ENCODE peak calls at places on chromosomes 1 and 21, in eight cellular contexts. One of them, this sample, is unnamed. For H3K9me3, the result is how much of the 10 kb centered on the place peaks cover.

GRCh38 chr1:244224487-244225430 is 173.7 kb downstream of the ZBTB18 start:
- DNase-seq in uterus: no peak
- DNase-seq in CD8-positive, alpha-beta T cell: no peak
- DNase-seq in kidney: no peak
- DNase-seq in heart right ventricle: peak
- DNase-seq in heart left ventricle: peak
- DNase-seq in astrocyte: no peak
- DNase-seq in right cardiac atrium: peak
- DNase-seq in this sample: no peak

GRCh38 chr1:232066521-232066920 is 439.9 kb downstream of the DISC1 start:
- DNase-seq in uterus: no peak
- DNase-seq in CD8-positive, alpha-beta T cell: no peak
- DNase-seq in kidney: no peak
- DNase-seq in heart right ventricle: no peak
- DNase-seq in heart left ventricle: no peak
- DNase-seq in astrocyte: no peak
- DNase-seq in right cardiac atrium: no peak
- DNase-seq in this sample: no peak

GRCh38 chr1:219189021-219189824 is 15.5 kb downstream of the LYPLAL1 start:
- DNase-seq in uterus: no peak
- DNase-seq in CD8-positive, alpha-beta T cell: no peak
- DNase-seq in kidney: no peak
- DNase-seq in heart right ventricle: no peak
- DNase-seq in heart left ventricle: no peak
- DNase-seq in astrocyte: peak
- DNase-seq in right cardiac atrium: no peak
- DNase-seq in this sample: no peak

GRCh38 chr1:241531195-241532172 is 694 bp upstream of the KMO start:
- DNase-seq in uterus: no peak
- DNase-seq in CD8-positive, alpha-beta T cell: no peak
- DNase-seq in kidney: no peak
- DNase-seq in heart right ventricle: no peak
- DNase-seq in heart left ventricle: no peak
- DNase-seq in astrocyte: peak
- DNase-seq in right cardiac atrium: no peak
- DNase-seq in this sample: peak

GRCh38 chr1:150017206-150017750 is 6.8 kb upstream of the OTUD7B start:
- DNase-seq in uterus: no peak
- DNase-seq in CD8-positive, alpha-beta T cell: no peak
- DNase-seq in kidney: no peak
- DNase-seq in heart right ventricle: no peak
- DNase-seq in heart left ventricle: no peak
- DNase-seq in astrocyte: no peak
- DNase-seq in right cardiac atrium: no peak
- DNase-seq in this sample: peak

GRCh38 chr1:61976566-61976965 is 218.1 kb upstream of the L1TD1 start:
- DNase-seq in uterus: no peak
- DNase-seq in CD8-positive, alpha-beta T cell: no peak
- DNase-seq in kidney: no peak
- DNase-seq in heart right ventricle: no peak
- DNase-seq in heart left ventricle: no peak
- DNase-seq in astrocyte: no peak
- DNase-seq in right cardiac atrium: no peak
- DNase-seq in this sample: no peak

GRCh38 chr1:210937846-210938245 is 196.1 kb downstream of the KCNH1 start:
- DNase-seq in uterus: no peak
- DNase-seq in CD8-positive, alpha-beta T cell: no peak
- DNase-seq in kidney: no peak
- DNase-seq in heart right ventricle: no peak
- DNase-seq in heart left ventricle: no peak
- DNase-seq in astrocyte: peak
- DNase-seq in right cardiac atrium: no peak
- DNase-seq in this sample: no peak

GRCh38 chr21:40575983-40576382 is 271.0 kb downstream of the DSCAM start:
- DNase-seq in uterus: no peak
- DNase-seq in CD8-positive, alpha-beta T cell: no peak
- DNase-seq in kidney: no peak
- DNase-seq in heart right ventricle: no peak
- DNase-seq in heart left ventricle: no peak
- DNase-seq in astrocyte: no peak
- DNase-seq in right cardiac atrium: no peak
- DNase-seq in this sample: no peak

GRCh38 chr1:175822575-175822974 is 79.2 kb upstream of the TNR start:
- DNase-seq in uterus: no peak
- DNase-seq in CD8-positive, alpha-beta T cell: no peak
- DNase-seq in kidney: no peak
- DNase-seq in heart right ventricle: no peak
- DNase-seq in heart left ventricle: no peak
- DNase-seq in astrocyte: peak
- DNase-seq in right cardiac atrium: no peak
- DNase-seq in this sample: no peak

GRCh38 chr1:234628099-234628498 is 18.1 kb upstream of the IRF2BP2 start:
- DNase-seq in uterus: no peak
- DNase-seq in CD8-positive, alpha-beta T cell: no peak
- DNase-seq in kidney: no peak
- DNase-seq in heart right ventricle: no peak
- DNase-seq in heart left ventricle: no peak
- DNase-seq in astrocyte: peak
- DNase-seq in right cardiac atrium: no peak
- DNase-seq in this sample: no peak

GRCh38 chr1:174556392-174556791 is 108.6 kb downstream of the GPR52 start:
- DNase-seq in uterus: no peak
- DNase-seq in CD8-positive, alpha-beta T cell: no peak
- DNase-seq in kidney: no peak
- DNase-seq in heart right ventricle: no peak
- DNase-seq in heart left ventricle: no peak
- DNase-seq in astrocyte: no peak
- DNase-seq in right cardiac atrium: no peak
- DNase-seq in this sample: no peak

GRCh38 chr1:201781447-201781846 is 47.5 kb upstream of the IPO9 start:
- DNase-seq in uterus: no peak
- DNase-seq in CD8-positive, alpha-beta T cell: no peak
- DNase-seq in kidney: no peak
- DNase-seq in heart right ventricle: no peak
- DNase-seq in heart left ventricle: no peak
- DNase-seq in astrocyte: no peak
- DNase-seq in right cardiac atrium: no peak
- DNase-seq in this sample: no peak

GRCh38 chr1:31216016-31216415 is 23.7 kb downstream of the NKAIN1 start:
- DNase-seq in uterus: peak
- DNase-seq in CD8-positive, alpha-beta T cell: no peak
- DNase-seq in kidney: peak
- DNase-seq in heart right ventricle: peak
- DNase-seq in heart left ventricle: peak
- DNase-seq in astrocyte: peak
- DNase-seq in right cardiac atrium: peak
- DNase-seq in this sample: peak

GRCh38 chr1:200150721-200151120 is 123.2 kb downstream of the NR5A2 start:
- DNase-seq in uterus: no peak
- DNase-seq in CD8-positive, alpha-beta T cell: no peak
- DNase-seq in kidney: no peak
- DNase-seq in heart right ventricle: no peak
- DNase-seq in heart left ventricle: no peak
- DNase-seq in astrocyte: peak
- DNase-seq in right cardiac atrium: no peak
- DNase-seq in this sample: peak

GRCh38 chr1:16903054-16903453 is 7.3 kb downstream of the RNU1-2 start:
- DNase-seq in uterus: no peak
- DNase-seq in CD8-positive, alpha-beta T cell: no peak
- DNase-seq in kidney: no peak
- DNase-seq in heart right ventricle: no peak
- DNase-seq in heart left ventricle: no peak
- DNase-seq in astrocyte: peak
- DNase-seq in right cardiac atrium: no peak
- DNase-seq in this sample: no peak

GRCh38 chr1:205041998-205042910 is 758 bp upstream of the CNTN2 start:
- DNase-seq in uterus: no peak
- DNase-seq in CD8-positive, alpha-beta T cell: no peak
- DNase-seq in kidney: no peak
- DNase-seq in heart right ventricle: no peak
- DNase-seq in heart left ventricle: no peak
- DNase-seq in astrocyte: no peak
- DNase-seq in right cardiac atrium: no peak
- DNase-seq in this sample: no peak

DNA sequence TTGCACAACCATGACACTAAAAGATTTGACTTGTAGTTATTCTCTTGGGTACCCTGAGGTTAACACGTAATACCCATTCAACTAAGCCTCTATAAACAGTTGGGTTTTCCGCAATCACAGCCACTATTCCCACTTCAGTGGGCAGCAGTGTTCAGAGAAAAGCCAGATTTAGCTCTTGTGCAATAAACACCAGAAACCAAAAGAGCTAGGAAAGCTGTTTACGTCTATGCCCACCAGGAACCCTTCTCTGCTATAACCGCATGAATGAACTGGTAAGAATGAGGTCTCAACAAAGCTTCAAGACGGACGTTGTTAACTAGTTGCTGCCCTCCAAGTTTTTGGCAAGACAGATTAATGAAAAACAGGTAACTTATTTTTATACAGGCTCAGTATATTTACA is 101.3 kb downstream of the SLC45A1 start:
- DNase-seq in uterus: no peak
- DNase-seq in CD8-positive, alpha-beta T cell: no peak
- DNase-seq in kidney: no peak
- DNase-seq in heart right ventricle: no peak
- DNase-seq in heart left ventricle: no peak
- DNase-seq in astrocyte: no peak
- DNase-seq in right cardiac atrium: no peak
- DNase-seq in this sample: no peak
- H3K4me3 ChIP-seq in uterus: peak
- H3K4me3 ChIP-seq in CD8-positive, alpha-beta T cell: no peak
- H3K4me3 ChIP-seq in kidney: peak
- H3K4me3 ChIP-seq in heart right ventricle: peak
- H3K4me3 ChIP-seq in heart left ventricle: peak
- H3K4me3 ChIP-seq in astrocyte: no peak
- H3K4me3 ChIP-seq in right cardiac atrium: peak
- H3K4me3 ChIP-seq in this sample: no peak

GRCh38 chr1:13469343-13469742 is 44.5 kb downstream of the LRRC38 start:
- DNase-seq in uterus: no peak
- DNase-seq in CD8-positive, alpha-beta T cell: no peak
- DNase-seq in kidney: no peak
- DNase-seq in heart right ventricle: no peak
- DNase-seq in heart left ventricle: no peak
- DNase-seq in astrocyte: no peak
- DNase-seq in right cardiac atrium: no peak
- DNase-seq in this sample: peak
- H3K9me3 ChIP-seq in uterus: under half
- H3K9me3 ChIP-seq in CD8-positive, alpha-beta T cell: under half
- H3K9me3 ChIP-seq in kidney: under half
- H3K9me3 ChIP-seq in heart right ventricle: under half
- H3K9me3 ChIP-seq in heart left ventricle: under half
- H3K9me3 ChIP-seq in astrocyte: under half
- H3K9me3 ChIP-seq in right cardiac atrium: under half
- H3K9me3 ChIP-seq in this sample: under half

DNA sequence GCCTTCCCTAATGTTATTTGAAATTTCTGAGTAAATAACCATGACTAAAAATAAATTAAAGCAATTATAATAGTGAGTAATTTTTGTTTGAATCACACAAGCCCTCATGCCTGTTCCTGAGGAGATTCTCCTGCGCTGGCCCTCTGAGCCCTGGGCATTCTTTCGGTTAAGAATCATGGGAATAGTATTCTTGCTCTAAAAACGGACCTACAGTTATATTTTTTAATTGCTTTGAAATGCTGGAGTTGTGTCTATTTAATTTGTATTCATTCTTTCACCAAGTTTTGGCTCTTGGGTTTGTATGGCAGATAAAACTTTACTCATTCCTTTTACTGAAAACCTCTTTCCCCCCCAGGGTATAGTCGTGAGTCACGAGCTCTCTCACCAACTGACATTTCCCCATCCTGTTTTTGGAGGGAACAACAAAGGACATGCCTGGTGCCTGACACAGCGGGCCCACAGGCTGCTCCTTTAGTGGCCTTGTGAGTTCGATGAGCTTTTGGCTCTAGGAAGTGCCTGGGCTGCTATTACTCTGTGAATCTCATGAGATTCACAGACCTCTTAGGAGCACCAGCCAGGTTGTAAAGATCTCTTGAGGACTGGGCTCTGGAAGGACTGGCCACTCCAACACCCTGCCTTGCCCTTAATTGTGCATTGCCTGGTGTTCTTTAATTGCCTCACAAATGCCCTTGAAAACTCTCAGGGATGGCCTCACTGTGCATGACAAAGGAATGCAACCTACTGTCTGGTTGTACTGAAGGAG is 58.6 kb downstream of the DDR2 start:
- DNase-seq in uterus: peak
- DNase-seq in CD8-positive, alpha-beta T cell: no peak
- DNase-seq in kidney: peak
- DNase-seq in heart right ventricle: peak
- DNase-seq in heart left ventricle: peak
- DNase-seq in astrocyte: peak
- DNase-seq in right cardiac atrium: peak
- DNase-seq in this sample: no peak
- H3K4me3 ChIP-seq in uterus: no peak
- H3K4me3 ChIP-seq in CD8-positive, alpha-beta T cell: no peak
- H3K4me3 ChIP-seq in kidney: no peak
- H3K4me3 ChIP-seq in heart right ventricle: no peak
- H3K4me3 ChIP-seq in heart left ventricle: no peak
- H3K4me3 ChIP-seq in astrocyte: no peak
- H3K4me3 ChIP-seq in right cardiac atrium: no peak
- H3K4me3 ChIP-seq in this sample: no peak

GRCh38 chr1:248045209-248045608 is 1.4 kb upstream of the OR2L3 start:
- DNase-seq in uterus: no peak
- DNase-seq in CD8-positive, alpha-beta T cell: no peak
- DNase-seq in kidney: no peak
- DNase-seq in heart right ventricle: no peak
- DNase-seq in heart left ventricle: no peak
- DNase-seq in astrocyte: no peak
- DNase-seq in right cardiac atrium: no peak
- DNase-seq in this sample: no peak

GRCh38 chr1:248046536-248046935 is at the start of gene OR2L3:
- DNase-seq in uterus: no peak
- DNase-seq in CD8-positive, alpha-beta T cell: no peak
- DNase-seq in kidney: no peak
- DNase-seq in heart right ventricle: no peak
- DNase-seq in heart left ventricle: no peak
- DNase-seq in astrocyte: no peak
- DNase-seq in right cardiac atrium: no peak
- DNase-seq in this sample: no peak

DNA sequence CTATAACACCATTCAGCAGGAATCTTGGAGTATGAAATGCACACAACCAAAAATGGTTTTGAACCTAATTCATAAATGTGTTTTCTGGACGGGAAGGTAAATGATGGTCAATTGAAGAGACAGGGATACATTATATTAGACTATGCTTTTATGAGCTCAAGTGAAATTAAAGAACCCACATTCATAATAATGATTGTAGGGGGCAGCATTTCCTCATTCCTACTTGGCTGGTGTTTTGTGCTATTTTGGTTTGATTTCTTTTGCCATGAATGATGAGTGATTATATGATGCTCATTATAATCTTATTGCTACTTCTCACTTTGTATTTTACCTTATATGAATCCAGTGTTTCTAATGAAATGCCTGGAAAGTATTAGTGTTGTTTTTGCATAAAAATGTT is 372 bp downstream of the OR2L3 start:
- DNase-seq in uterus: no peak
- DNase-seq in CD8-positive, alpha-beta T cell: no peak
- DNase-seq in kidney: no peak
- DNase-seq in heart right ventricle: no peak
- DNase-seq in heart left ventricle: no peak
- DNase-seq in astrocyte: no peak
- DNase-seq in right cardiac atrium: no peak
- DNase-seq in this sample: no peak
- H3K9me3 ChIP-seq in uterus: under half
- H3K9me3 ChIP-seq in CD8-positive, alpha-beta T cell: under half
- H3K9me3 ChIP-seq in kidney: under half
- H3K9me3 ChIP-seq in heart right ventricle: under half
- H3K9me3 ChIP-seq in heart left ventricle: under half
- H3K9me3 ChIP-seq in astrocyte: under half
- H3K9me3 ChIP-seq in right cardiac atrium: under half
- H3K9me3 ChIP-seq in this sample: under half

This sample was measured in small intestine.